ENCODE peak calls at places on chromosomes 3 and 15, in five cellular contexts. D, Q, N, J and G are unnamed samples.

GRCh38 chr3:41683666-41684350 is 278.1 kb downstream of the ULK4 start:
- DNase-seq in D (no peak), Q (peak; percentile 74), N (peak; percentile 84), J (no peak), G (no peak)

GRCh38 chr3:119034256-119035013 is at the start of gene IGSF11:
- DNase-seq in D (peak; percentile 50), Q (peak; percentile 77), N (peak; percentile 71), J (no peak), G (peak; percentile 84)

GRCh38 chr3:158768361-158768787 is 33.5 kb upstream of the MFSD1 start:
- DNase-seq in D (peak; percentile 50), Q (peak; percentile 73), N (peak; percentile 65), J (no peak), G (peak; percentile 19)

GRCh38 chr3:49602877-49603411 is 48.7 kb downstream of the BSN start:
- DNase-seq in D (no peak), Q (no peak), N (no peak), J (no peak), G (no peak)

GRCh38 chr3:80086426-80086825 is 318.6 kb upstream of the ROBO1 start:
- DNase-seq in D (no peak), Q (no peak), N (no peak), J (no peak), G (no peak)

GRCh38 chr3:150371741-150372254 is 36.3 kb upstream of the TSC22D2 start:
- DNase-seq in D (peak; percentile 80), Q (peak; percentile 96), N (peak; percentile 98), J (no peak), G (peak; percentile 69)

GRCh38 chr3:158140396-158140795 is 30.5 kb downstream of the RSRC1 start:
- DNase-seq in D (no peak), Q (no peak), N (no peak), J (no peak), G (no peak)

GRCh38 chr3:134609821-134610454 is 40.9 kb downstream of the KY start:
- DNase-seq in D (no peak), Q (no peak), N (no peak), J (no peak), G (no peak)

GRCh38 chr3:57729339-57730039 is 26.6 kb upstream of the SLMAP start:
- DNase-seq in D (no peak), Q (peak; percentile 34), N (peak; percentile 40), J (no peak), G (no peak)

GRCh38 chr3:123385072-123385471 is 63.8 kb downstream of the ADCY5 start:
- DNase-seq in D (peak; percentile 73), Q (no peak), N (no peak), J (no peak), G (no peak)

GRCh38 chr3:33787328-33788009 is 11.0 kb upstream of the PDCD6IP start:
- DNase-seq in D (peak; percentile 46), Q (peak; percentile 85), N (peak; percentile 81), J (peak; percentile 66), G (peak; percentile 69)

GRCh38 chr3:139173372-139174108 is 128.8 kb upstream of the PRR23C start:
- DNase-seq in D (no peak), Q (peak; percentile 67), N (peak; percentile 76), J (no peak), G (peak; percentile 17)

GRCh38 chr15:62972814-62973213 is 69.7 kb upstream of the TPM1 start:
- DNase-seq in D (no peak), Q (peak; percentile 44), N (peak; percentile 76), J (no peak), G (peak; percentile 25)

GRCh38 chr3:29516164-29516563 is 235.3 kb downstream of the RBMS3 start:
- DNase-seq in D (no peak), Q (no peak), N (no peak), J (no peak), G (no peak)

GRCh38 chr3:177190701-177191100 is 6.6 kb downstream of the TBL1XR1 start:
- DNase-seq in D (no peak), Q (peak; percentile 32), N (peak; percentile 65), J (no peak), G (no peak)

GRCh38 chr15:42591238-42591936 is 16.0 kb downstream of the STARD9 start:
- DNase-seq in D (no peak), Q (peak; percentile 56), N (peak; percentile 69), J (no peak), G (no peak)

GRCh38 chr15:66291816-66292215 is 1.6 kb upstream of the DIS3L start:
- DNase-seq in D (no peak), Q (no peak), N (peak; percentile 52), J (peak; percentile 14), G (no peak)

GRCh38 chr15:65841121-65841930 is 28.0 kb upstream of the RAB11A start:
- DNase-seq in D (no peak), Q (no peak), N (peak; percentile 66), J (no peak), G (no peak)

DNA sequence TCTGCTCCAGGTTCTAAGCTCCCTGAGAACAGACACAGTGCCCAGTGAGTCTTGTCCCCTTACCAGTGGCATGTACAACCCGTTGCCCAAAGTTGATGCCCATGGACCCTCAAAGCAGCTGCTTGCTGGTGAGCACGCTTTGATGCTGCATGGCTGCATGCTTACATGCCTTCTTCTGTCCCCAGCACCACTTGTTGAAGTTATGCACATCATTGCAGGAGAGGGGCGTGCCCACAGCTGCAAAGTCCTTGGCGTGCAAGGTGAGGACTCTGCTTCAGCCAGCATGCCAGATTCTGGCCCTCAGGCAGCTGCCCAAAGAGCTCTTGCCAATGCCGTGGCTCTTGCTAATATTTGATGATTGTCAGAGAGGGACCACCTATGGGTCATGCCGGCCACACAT is 128.3 kb downstream of the SLCO3A1 start:
- DNase-seq in D (no peak), Q (no peak), N (no peak), J (no peak), G (no peak)
- H3K4me1 ChIP-seq in D (peaks cover 75% of the 10 kb centered on the region), Q (peaks cover 6% of the 10 kb centered on the region), N (no peaks in the 10 kb centered on the region), J (no peaks in the 10 kb centered on the region), G (no peaks in the 10 kb centered on the region)

DNA sequence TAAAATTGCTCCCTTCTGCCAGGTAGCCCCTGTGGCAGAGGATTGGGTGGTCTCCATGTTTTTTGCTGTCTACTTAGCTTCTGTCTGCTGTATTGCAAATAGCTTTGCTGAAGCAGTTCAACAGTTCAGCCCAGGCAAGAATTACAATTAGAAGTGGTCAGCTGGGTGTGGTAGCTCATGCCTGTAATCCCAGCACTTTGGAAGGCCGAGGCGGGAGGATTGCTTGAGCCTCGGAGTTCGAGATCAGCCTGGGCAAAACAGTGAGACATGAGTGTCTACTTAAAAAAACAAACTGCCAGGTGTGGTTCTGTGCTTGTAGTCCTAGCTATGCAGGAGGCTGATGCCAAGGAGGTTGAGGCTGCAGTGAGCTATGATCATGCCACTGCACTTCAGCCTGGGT is 30.7 kb upstream of the PROK2 start:
- DNase-seq in D (no peak), Q (no peak), N (no peak), J (no peak), G (no peak)
- H3K36me3 ChIP-seq in D (no peaks in the 10 kb centered on the region), Q (no peaks in the 10 kb centered on the region), N (no peaks in the 10 kb centered on the region), J (no peaks in the 10 kb centered on the region), G (no peaks in the 10 kb centered on the region)

GRCh38 chr3:50630916-50631315 is 14.0 kb downstream of the MAPKAPK3 start:
- DNase-seq in D (no peak), Q (no peak), N (no peak), J (no peak), G (no peak)
- H3K4me1 ChIP-seq in D (peaks cover 35% of the 10 kb centered on the region), Q (peaks cover 27% of the 10 kb centered on the region), N (peaks cover 47% of the 10 kb centered on the region), J (peaks cover 78% of the 10 kb centered on the region), G (no peaks in the 10 kb centered on the region)

GRCh38 chr3:52487050-52487787 is 7.9 kb upstream of the STAB1 start:
- DNase-seq in D (no peak), Q (no peak), N (no peak), J (no peak), G (no peak)

GRCh38 chr3:52489453-52489852 is 5.7 kb upstream of the STAB1 start:
- DNase-seq in D (no peak), Q (no peak), N (no peak), J (no peak), G (no peak)

GRCh38 chr3:52487788-52488691 is 7.1 kb upstream of the STAB1 start:
- DNase-seq in D (no peak), Q (no peak), N (no peak), J (no peak), G (no peak)

GRCh38 chr3:52490035-52490937 is 4.9 kb upstream of the STAB1 start:
- DNase-seq in D (no peak), Q (no peak), N (no peak), J (no peak), G (no peak)

GRCh38 chr3:52488746-52489145 is 6.4 kb upstream of the STAB1 start:
- DNase-seq in D (no peak), Q (no peak), N (no peak), J (no peak), G (no peak)
- H3K36me3 ChIP-seq in D (peaks cover 76% of the 10 kb centered on the region), Q (peaks cover 74% of the 10 kb centered on the region), N (peaks cover 12% of the 10 kb centered on the region), J (peaks cover 90% of the 10 kb centered on the region), G (peaks cover 25% of the 10 kb centered on the region)

DNA sequence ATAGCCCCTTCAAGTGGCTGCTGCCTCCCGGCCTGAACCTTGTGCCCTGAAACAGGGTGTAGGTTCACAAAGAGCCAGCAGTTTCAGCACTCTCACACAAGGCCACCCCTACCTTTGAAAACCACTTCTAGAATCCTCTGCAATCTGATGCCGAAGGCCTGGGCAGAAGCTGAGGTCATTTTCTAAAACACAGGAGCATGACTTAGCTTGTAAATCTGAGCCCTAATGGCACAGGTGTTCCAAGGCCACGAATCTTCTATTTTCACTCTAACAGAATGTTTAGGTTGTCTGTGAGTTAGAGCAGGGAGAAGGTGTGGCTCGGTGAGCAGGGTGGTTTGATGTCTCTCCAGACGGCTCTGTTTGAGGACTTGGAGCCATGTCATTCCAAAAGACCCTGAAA is 62.3 kb downstream of the SYNM start:
- DNase-seq in D (no peak), Q (no peak), N (no peak), J (no peak), G (no peak)
- H3K4me1 ChIP-seq in D (peaks cover 20% of the 10 kb centered on the region), Q (peaks cover 28% of the 10 kb centered on the region), N (peaks cover 16% of the 10 kb centered on the region), J (no peaks in the 10 kb centered on the region), G (peaks cover 14% of the 10 kb centered on the region)

GRCh38 chr3:9795212-9795611 is 2.3 kb downstream of the ARPC4 start:
- DNase-seq in D (no peak), Q (no peak), N (no peak), J (no peak), G (no peak)

GRCh38 chr3:9791790-9792404 is 376 bp downstream of the TADA3 start:
- DNase-seq in D (no peak), Q (no peak), N (no peak), J (no peak), G (no peak)

GRCh38 chr3:9794400-9794799 is 1.5 kb downstream of the ARPC4 start:
- DNase-seq in D (no peak), Q (no peak), N (no peak), J (no peak), G (no peak)

GRCh38 chr3:9792405-9793160 is at the start of the genes ARPC4 and TADA3:
- DNase-seq in D (peak; percentile 95), Q (peak; percentile 97), N (peak; percentile 98), J (peak; percentile 96), G (peak; percentile 93)

GRCh38 chr3:9793161-9793781 is 389 bp downstream of the ARPC4 start:
- DNase-seq in D (no peak), Q (peak; percentile 73), N (peak; percentile 83), J (no peak), G (no peak)
- H3K36me3 ChIP-seq in D (peaks cover 36% of the 10 kb centered on the region), Q (peaks cover 31% of the 10 kb centered on the region), N (peaks cover 18% of the 10 kb centered on the region), J (peaks cover 58% of the 10 kb centered on the region), G (no peaks in the 10 kb centered on the region)

GRCh38 chr3:117146571-117146970 is 437.0 kb downstream of the TUSC7 start:
- DNase-seq in D (no peak), Q (no peak), N (no peak), J (no peak), G (no peak)
- H3K4me1 ChIP-seq in D (no peaks in the 10 kb centered on the region), Q (peaks cover 30% of the 10 kb centered on the region), N (peaks cover 29% of the 10 kb centered on the region), J (no peaks in the 10 kb centered on the region), G (no peaks in the 10 kb centered on the region)